ENCODE peak calls at places on chromosomes 16 and 17, in nine cellular contexts. G is tibial nerve, S is ovary, D is K562, A is stomach, M is esophagus muscularis mucosa, C is H1, J is A549, O is suprapubic skin. K is an unnamed sample.

GRCh38 chr16:680625-680945 is 375 bp downstream of the STUB1 start:
- DNase-seq in G (no peak), S (no peak), D (no peak), A (no peak), M (no peak), C (no peak), J (no peak), O (no peak), K (no peak)

GRCh38 chr16:68079616-68080344 is 5.4 kb upstream of the NFATC3 start:
- DNase-seq in G (peak), S (peak), D (peak), A (peak), M (peak), C (no peak), J (no peak), O (peak), K (peak)

GRCh38 chr17:16997514-16998429 is 25.9 kb upstream of the TNFRSF13B start:
- DNase-seq in G (no peak), S (no peak), D (no peak), A (no peak), M (no peak), C (no peak), J (peak), O (no peak), K (peak)

GRCh38 chr17:17855976-17856375 is 19.2 kb upstream of the SREBF1 start:
- DNase-seq in G (no peak), S (peak), D (no peak), A (no peak), M (no peak), C (no peak), J (no peak), O (no peak), K (no peak)

GRCh38 chr17:37774508-37774907 is 29.6 kb upstream of the HNF1B start:
- DNase-seq in G (no peak), S (no peak), D (no peak), A (no peak), M (no peak), C (no peak), J (no peak), O (no peak), K (no peak)

GRCh38 chr17:28842282-28843012 is at the start of gene FAM222B:
- DNase-seq in G (peak), S (peak), D (peak), A (peak), M (no peak), C (peak), J (peak), O (peak), K (peak)

GRCh38 chr16:59295474-59295873 is 561.4 kb upstream of the GOT2 start:
- DNase-seq in G (no peak), S (no peak), D (no peak), A (no peak), M (no peak), C (no peak), J (no peak), O (no peak), K (no peak)

GRCh38 chr17:11909348-11909747 is 87.9 kb downstream of the ZNF18 start:
- DNase-seq in G (no peak), S (no peak), D (no peak), A (no peak), M (no peak), C (no peak), J (no peak), O (no peak), K (no peak)

GRCh38 chr17:78923660-78924453 is 1.3 kb downstream of the TIMP2 start:
- DNase-seq in G (peak), S (peak), D (peak), A (peak), M (no peak), C (no peak), J (peak), O (peak), K (peak)

GRCh38 chr16:65226077-65226476 is 104.2 kb upstream of the CDH11 start:
- DNase-seq in G (no peak), S (no peak), D (no peak), A (no peak), M (peak), C (no peak), J (no peak), O (no peak), K (no peak)

GRCh38 chr17:79925242-79925957 is 86.2 kb upstream of the CBX4 start:
- DNase-seq in G (no peak), S (peak), D (no peak), A (peak), M (no peak), C (no peak), J (peak), O (no peak), K (no peak)

GRCh38 chr16:1426734-1427451 is 4.0 kb upstream of the PERCC1 start:
- DNase-seq in G (no peak), S (no peak), D (no peak), A (no peak), M (no peak), C (no peak), J (no peak), O (no peak), K (no peak)

GRCh38 chr17:71917715-71918114 is 203.1 kb upstream of the SOX9 start:
- DNase-seq in G (no peak), S (no peak), D (no peak), A (no peak), M (no peak), C (no peak), J (no peak), O (no peak), K (no peak)

GRCh38 chr16:12252616-12253015 is 276.1 kb downstream of the SNX29 start:
- DNase-seq in G (no peak), S (no peak), D (no peak), A (no peak), M (no peak), C (no peak), J (no peak), O (no peak), K (no peak)

GRCh38 chr17:29073520-29073919 is 30.6 kb downstream of the PIPOX start:
- DNase-seq in G (no peak), S (no peak), D (no peak), A (no peak), M (no peak), C (no peak), J (no peak), O (no peak), K (no peak)

GRCh38 chr17:76523084-76524037 is 14.1 kb downstream of the CYGB start:
- DNase-seq in G (no peak), S (peak), D (peak), A (peak), M (no peak), C (peak), J (peak), O (no peak), K (peak)

GRCh38 chr16:21156767-21157467 is 1.6 kb upstream of the LDAF1 start:
- DNase-seq in G (no peak), S (peak), D (peak), A (peak), M (no peak), C (no peak), J (peak), O (no peak), K (peak)

GRCh38 chr16:2500937-2501750 is 12.6 kb upstream of the ATP6V0C start:
- DNase-seq in G (peak), S (peak), D (peak), A (peak), M (peak), C (peak), J (peak), O (no peak), K (peak)

GRCh38 chr16:47136101-47136820 is 7.5 kb downstream of the NETO2 start:
- DNase-seq in G (no peak), S (no peak), D (no peak), A (no peak), M (no peak), C (no peak), J (no peak), O (no peak), K (no peak)

GRCh38 chr17:74437702-74438101 is 5.8 kb downstream of the GPRC5C start:
- DNase-seq in G (no peak), S (no peak), D (peak), A (no peak), M (no peak), C (no peak), J (no peak), O (no peak), K (no peak)

GRCh38 chr16:2473425-2473926 is 1.5 kb upstream of the TBC1D24 start:
- DNase-seq in G (no peak), S (no peak), D (peak), A (no peak), M (no peak), C (no peak), J (peak), O (no peak), K (no peak)

GRCh38 chr17:16974569-16975265 is 2.8 kb upstream of the TNFRSF13B start:
- DNase-seq in G (no peak), S (no peak), D (no peak), A (no peak), M (peak), C (no peak), J (no peak), O (no peak), K (peak)

GRCh38 chr17:55897301-55897700 is 146.4 kb downstream of the PCTP start:
- DNase-seq in G (no peak), S (no peak), D (no peak), A (no peak), M (no peak), C (no peak), J (no peak), O (no peak), K (peak)

GRCh38 chr17:81391268-81391963 is 3.8 kb upstream of the BAHCC1 start:
- DNase-seq in G (no peak), S (peak), D (no peak), A (no peak), M (no peak), C (no peak), J (no peak), O (no peak), K (no peak)

GRCh38 chr16:90077757-90078593 is 844 bp upstream of the PRDM7 start:
- DNase-seq in G (no peak), S (peak), D (peak), A (no peak), M (no peak), C (no peak), J (peak), O (no peak), K (no peak)

GRCh38 chr16:7746971-7747370 is 414.3 kb downstream of the RBFOX1 start:
- DNase-seq in G (no peak), S (no peak), D (no peak), A (no peak), M (no peak), C (no peak), J (no peak), O (no peak), K (no peak)

GRCh38 chr17:45247429-45248131 is 14.3 kb downstream of the SPATA32 start:
- DNase-seq in G (peak), S (peak), D (peak), A (peak), M (peak), C (peak), J (peak), O (peak), K (peak)

GRCh38 chr16:2531371-2531695 is at the start of gene CEMP1:
- DNase-seq in G (no peak), S (no peak), D (no peak), A (no peak), M (no peak), C (no peak), J (no peak), O (no peak), K (no peak)

GRCh38 chr16:73172621-73173312 is 124.8 kb upstream of the ZFHX3 start:
- DNase-seq in G (peak), S (peak), D (peak), A (peak), M (no peak), C (no peak), J (peak), O (peak), K (peak)

DNA sequence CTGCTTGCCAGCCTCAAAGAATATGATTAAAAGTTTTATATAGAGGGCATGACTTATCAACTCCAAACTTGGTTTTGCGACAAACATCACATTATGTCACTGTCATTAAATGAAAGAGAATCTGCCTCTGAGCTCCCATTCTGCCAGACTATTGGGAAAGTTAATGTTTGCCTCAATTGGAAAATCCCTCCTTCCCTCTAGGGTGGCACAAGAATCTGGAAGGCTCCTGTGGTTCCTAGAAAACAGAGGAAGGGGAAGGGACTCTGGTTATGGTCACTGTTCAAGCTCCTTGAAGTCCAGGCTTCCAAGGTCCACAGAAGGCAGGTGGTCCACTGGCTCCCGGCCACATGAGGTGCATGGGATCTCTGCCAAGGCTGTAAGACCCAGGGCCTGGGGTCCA is 50.5 kb upstream of the TEX2 start:
- DNase-seq in G (no peak), S (no peak), D (no peak), A (no peak), M (no peak), C (no peak), J (no peak), O (no peak), K (no peak)
- H3K27ac ChIP-seq in G (no peak), S (no peak), D (no peak), A (no peak), M (no peak), C (no peak), J (no peak), O (no peak), K (no peak)

GRCh38 chr16:70158261-70158939 is 15.2 kb upstream of the CLEC18C start:
- DNase-seq in G (no peak), S (peak), D (peak), A (no peak), M (peak), C (no peak), J (peak), O (peak), K (no peak)
- TF ChIP-seq EP300 in G (no peak), S (no peak), D (no peak), A (no peak), M (no peak), C (no peak), J (no peak), O (no peak), K (no peak)

DNA sequence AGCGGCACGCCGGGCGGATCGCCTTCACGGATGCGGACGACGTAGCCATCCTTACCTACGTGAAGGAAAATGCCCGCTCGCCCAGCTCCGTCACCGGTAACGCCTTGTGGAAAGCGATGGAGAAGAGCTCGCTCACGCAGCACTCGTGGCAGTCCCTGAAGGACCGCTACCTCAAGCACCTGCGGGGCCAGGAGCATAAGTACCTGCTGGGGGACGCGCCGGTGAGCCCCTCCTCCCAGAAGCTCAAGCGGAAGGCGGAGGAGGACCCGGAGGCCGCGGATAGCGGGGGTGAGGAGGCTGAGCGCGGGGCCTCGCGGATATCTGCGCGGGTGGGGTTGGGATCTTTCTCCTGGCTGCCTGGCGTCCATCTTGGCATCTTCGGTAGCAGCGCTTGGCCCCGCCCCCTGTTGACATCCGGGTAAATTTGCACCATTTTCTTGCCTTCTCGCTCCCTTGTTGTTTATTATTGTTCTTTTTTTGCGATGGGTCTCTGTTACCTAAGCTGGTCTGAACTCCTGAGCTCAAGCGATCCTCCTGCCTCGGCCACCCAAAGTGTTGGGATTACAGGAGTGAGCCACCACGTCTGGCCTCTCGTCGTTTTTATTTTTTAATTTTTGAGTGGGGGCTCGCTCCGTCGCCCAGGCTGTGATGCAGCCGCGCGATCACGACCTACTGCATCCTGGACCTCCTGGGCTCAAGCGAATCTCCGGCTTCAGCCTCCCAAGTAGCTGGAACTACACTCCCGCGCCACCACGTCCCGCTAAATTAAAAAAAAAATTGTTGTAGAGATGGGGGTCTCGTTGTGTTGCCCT is 898 bp downstream of the TERF2IP start:
- DNase-seq in G (peak), S (peak), D (peak), A (peak), M (peak), C (no peak), J (peak), O (peak), K (peak)
- TF ChIP-seq POLR2A in G (peak), S (no peak), D (no peak), A (no peak), M (no peak), C (peak), J (no peak), O (no peak), K (no peak)

GRCh38 chr17:48004973-48005372 is 32.6 kb downstream of the COPZ2 start:
- DNase-seq in G (no peak), S (no peak), D (no peak), A (no peak), M (no peak), C (no peak), J (no peak), O (no peak), K (no peak)
- H3K27ac ChIP-seq in G (peak), S (no peak), D (no peak), A (no peak), M (no peak), C (peak), J (peak), O (no peak), K (no peak)

DNA sequence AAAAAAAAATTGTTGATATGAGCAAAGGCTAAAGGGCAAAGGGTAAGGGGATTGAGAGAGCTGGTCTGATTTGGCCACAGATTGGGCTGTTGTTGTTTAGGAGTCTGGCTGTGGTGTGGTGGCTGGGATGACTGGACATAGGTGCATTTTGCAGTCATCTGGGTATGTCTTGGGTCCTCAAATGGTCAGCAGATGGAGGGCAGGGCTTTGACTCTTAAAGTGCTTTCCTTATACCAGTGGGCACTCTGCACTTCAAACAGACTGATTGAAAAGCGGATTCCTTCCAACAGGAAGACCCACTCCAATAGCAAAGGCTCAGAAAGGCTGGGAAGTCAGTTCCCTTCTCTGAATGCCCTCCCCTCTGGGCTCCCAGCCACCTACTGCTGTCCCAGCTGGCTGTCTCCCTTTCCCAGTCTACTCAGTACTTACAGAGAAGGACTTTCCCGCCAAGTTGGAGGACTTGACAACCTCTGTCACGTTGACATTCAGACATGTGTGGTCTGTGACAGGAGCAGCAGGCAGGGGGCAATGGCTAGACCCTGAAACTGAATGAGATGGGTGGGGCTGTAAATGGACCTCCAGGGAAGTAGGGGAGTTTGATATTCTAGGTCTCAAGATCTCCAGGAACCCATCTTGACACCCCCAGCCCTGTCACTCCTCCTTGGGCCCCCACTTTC is 19.6 kb upstream of the MFSD6L start:
- DNase-seq in G (no peak), S (no peak), D (no peak), A (no peak), M (peak), C (no peak), J (no peak), O (peak), K (peak)
- TF ChIP-seq EP300 in G (no peak), S (no peak), D (no peak), A (no peak), M (no peak), C (no peak), J (no peak), O (no peak), K (no peak)

GRCh38 chr16:27437946-27438345 is 36.0 kb downstream of the IL21R start:
- DNase-seq in G (no peak), S (peak), D (no peak), A (no peak), M (no peak), C (no peak), J (no peak), O (no peak), K (peak)

GRCh38 chr16:27439273-27440018 is 37.5 kb downstream of the IL21R start:
- DNase-seq in G (no peak), S (peak), D (no peak), A (no peak), M (no peak), C (no peak), J (no peak), O (peak), K (peak)

GRCh38 chr16:27434141-27435051 is 32.4 kb downstream of the IL21R start:
- DNase-seq in G (no peak), S (peak), D (no peak), A (peak), M (peak), C (no peak), J (no peak), O (no peak), K (peak)

GRCh38 chr16:27436065-27436464 is 34.1 kb downstream of the IL21R start:
- DNase-seq in G (no peak), S (peak), D (no peak), A (no peak), M (peak), C (no peak), J (no peak), O (no peak), K (peak)

DNA sequence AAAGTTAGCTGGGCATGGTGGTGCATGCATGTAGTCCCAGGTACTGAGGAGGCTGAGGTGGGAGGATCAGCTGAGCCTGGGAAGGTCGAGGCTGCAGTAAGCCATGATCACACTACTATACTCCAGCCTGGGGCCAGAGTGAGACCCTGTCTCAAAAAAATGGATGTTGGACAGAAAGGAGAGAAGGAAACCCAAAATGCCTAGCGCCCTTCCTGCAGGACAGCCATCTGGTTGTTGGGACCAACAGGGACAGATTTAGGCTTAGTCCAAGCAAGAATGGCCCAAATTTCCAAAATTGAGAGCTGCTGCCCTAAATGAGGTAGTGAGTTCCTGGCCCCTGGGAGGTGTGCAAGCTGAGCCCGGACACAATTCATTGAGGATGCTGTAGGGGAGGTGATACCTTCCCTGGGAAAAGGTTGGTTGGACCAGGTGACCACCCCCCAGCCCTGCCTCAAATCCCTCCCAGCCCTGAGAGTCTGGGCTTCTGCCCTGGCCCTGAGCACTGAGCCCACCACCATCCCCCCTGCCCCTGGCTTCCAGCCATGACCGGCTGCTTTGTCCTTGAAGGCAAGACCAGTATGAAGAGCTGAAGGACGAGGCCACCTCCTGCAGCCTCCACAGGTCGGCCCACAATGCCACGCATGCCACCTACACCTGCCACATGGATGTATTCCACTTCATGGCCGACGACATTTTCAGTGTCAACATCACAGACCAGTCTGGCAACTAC is 35.1 kb downstream of the IL21R start:
- DNase-seq in G (no peak), S (peak), D (no peak), A (peak), M (peak), C (no peak), J (no peak), O (peak), K (peak)
- TF ChIP-seq POLR2A in G (no peak), S (no peak), D (no peak), A (no peak), M (no peak), C (no peak), J (no peak), O (no peak), K (no peak)